ENCODE peak calls at places on chromosomes 7 and 10, in seven cellular contexts. F is astrocyte; U is activated T-cell treated with anti-CD3 and anti-CD28 coated beads, Interleukin-2, amount 50 U/mL, for 72 hours; R is T-helper 2 cell; J is GM03348; P is cerebellar cortex; Q is cardiac septum. E is an unnamed sample.

GRCh38 chr10:69572159-69573055 is 815 bp downstream of the NEUROG3 start:
- DNase-seq in F (no peak), U (peak), R (no peak), J (no peak), P (no peak), Q (peak), E (no peak)

GRCh38 chr10:131140606-131141005 is 170.9 kb downstream of the TCERG1L start:
- DNase-seq in F (no peak), U (no peak), R (no peak), J (no peak), P (no peak), Q (no peak), E (no peak)

GRCh38 chr7:824106-824505 is 8.2 kb upstream of the SUN1 start:
- DNase-seq in F (no peak), U (no peak), R (no peak), J (no peak), P (no peak), Q (no peak), E (no peak)

GRCh38 chr7:80359029-80359428 is 152.8 kb downstream of the GNAT3 start:
- DNase-seq in F (no peak), U (no peak), R (no peak), J (no peak), P (no peak), Q (no peak), E (no peak)

GRCh38 chr10:17859492-17860156 is 50.5 kb downstream of the MRC1 start:
- DNase-seq in F (no peak), U (no peak), R (no peak), J (no peak), P (no peak), Q (no peak), E (no peak)

GRCh38 chr10:78155722-78156121 is 122.1 kb downstream of the RPS24 start:
- DNase-seq in F (no peak), U (no peak), R (no peak), J (no peak), P (no peak), Q (no peak), E (no peak)

GRCh38 chr10:93235686-93236085 is 162.0 kb downstream of the CYP26A1 start:
- DNase-seq in F (peak), U (no peak), R (no peak), J (peak), P (no peak), Q (no peak), E (peak)

GRCh38 chr7:38673795-38674194 is 42.6 kb upstream of the AMPH start:
- DNase-seq in F (peak), U (no peak), R (no peak), J (peak), P (no peak), Q (no peak), E (no peak)

GRCh38 chr10:11604742-11605650 is 6.5 kb downstream of the USP6NL start:
- DNase-seq in F (no peak), U (no peak), R (no peak), J (no peak), P (no peak), Q (no peak), E (peak)

GRCh38 chr10:4982764-4983226 is 19.6 kb downstream of the AKR1C1 start:
- DNase-seq in F (peak), U (no peak), R (no peak), J (no peak), P (no peak), Q (no peak), E (peak)

GRCh38 chr7:45311597-45311996 is 154.0 kb downstream of the RAMP3 start:
- DNase-seq in F (no peak), U (no peak), R (no peak), J (no peak), P (no peak), Q (no peak), E (no peak)

GRCh38 chr10:132209130-132209529 is 22.4 kb downstream of the DPYSL4 start:
- DNase-seq in F (peak), U (no peak), R (no peak), J (peak), P (no peak), Q (no peak), E (no peak)

GRCh38 chr7:111650456-111650999 is 88.2 kb upstream of the IMMP2L start:
- DNase-seq in F (no peak), U (no peak), R (no peak), J (peak), P (no peak), Q (no peak), E (no peak)

GRCh38 chr10:83153714-83154113 is 985.6 kb upstream of the GHITM start:
- DNase-seq in F (no peak), U (no peak), R (no peak), J (no peak), P (no peak), Q (no peak), E (no peak)

GRCh38 chr10:102230264-102230860 is 4.3 kb downstream of the ELOVL3 start:
- DNase-seq in F (no peak), U (peak), R (peak), J (peak), P (no peak), Q (no peak), E (no peak)

GRCh38 chr10:29598861-29599311 is 35.9 kb downstream of the SVIL start:
- DNase-seq in F (peak), U (no peak), R (no peak), J (peak), P (no peak), Q (no peak), E (no peak)